ENCODE peak calls at places on chromosomes 6 and 20, in seven cellular contexts. C, M, A, D, Z, L and R are unnamed samples.
A peak's percentile ranks its signal among the peaks of the same experiment; 100 is the strongest.

GRCh38 chr6:165661416-165662001 is 1.5 kb downstream of the PDE10A start:
- DNase-seq in Z (no peak), D (no peak), L (no peak), M (no peak), C (no peak), A (no peak), R (no peak)

GRCh38 chr6:167782698-167783517 is 43.8 kb upstream of the AFDN start:
- DNase-seq in L (no peak), Z (no peak), D (no peak), A (no peak), C (no peak), M (no peak), R (no peak)

GRCh38 chr6:44126320-44127149 is 717 bp downstream of the MRPL14 start:
- DNase-seq in A (peak; percentile 40), M (peak; percentile 89), C (peak; percentile 86), L (peak; percentile 60), Z (no peak), D (peak; percentile 65), R (no peak)

GRCh38 chr6:25002326-25003066 is 66.7 kb upstream of the RIPOR2 start:
- DNase-seq in M (no peak), Z (no peak), C (no peak), L (no peak), A (no peak), D (no peak), R (no peak)

GRCh38 chr6:111730835-111731234 is 125.2 kb upstream of the TRAF3IP2 start:
- DNase-seq in C (no peak), L (peak; percentile 71), M (no peak), Z (no peak), D (no peak), A (no peak), R (no peak)

GRCh38 chr6:134822920-134823430 is 126.9 kb downstream of the ALDH8A1 start:
- DNase-seq in A (peak; percentile 4), D (peak; percentile 64), C (peak; percentile 81), Z (no peak), M (peak; percentile 91), L (peak; percentile 47), R (peak; percentile 83)

GRCh38 chr20:44111712-44112335 is 75.2 kb downstream of the JPH2 start:
- DNase-seq in D (no peak), Z (no peak), C (no peak), M (no peak), L (no peak), A (no peak), R (no peak)

GRCh38 chr6:57064809-57065208 is 18.3 kb downstream of the KIAA1586 start:
- DNase-seq in Z (peak; percentile 6), L (no peak), C (no peak), M (no peak), A (no peak), D (no peak), R (no peak)

GRCh38 chr6:36285187-36285612 is 15.3 kb downstream of the PNPLA1 start:
- DNase-seq in D (no peak), L (no peak), A (no peak), Z (no peak), M (no peak), C (no peak), R (no peak)

GRCh38 chr6:56483929-56484328 is 158.8 kb downstream of the DST start:
- DNase-seq in A (no peak), D (no peak), M (no peak), C (no peak), L (no peak), Z (peak; percentile 53), R (no peak)

GRCh38 chr6:43636312-43636667 is 650 bp downstream of the MAD2L1BP start:
- DNase-seq in Z (no peak), C (no peak), M (no peak), L (no peak), A (no peak), D (no peak), R (no peak)

GRCh38 chr6:162943369-162943768 is 215.6 kb downstream of the PACRG start:
- DNase-seq in L (no peak), D (no peak), M (no peak), C (no peak), Z (no peak), A (no peak), R (no peak)

GRCh38 chr6:42448906-42449659 is 2.6 kb downstream of the TRERF1 start:
- DNase-seq in L (no peak), M (no peak), D (no peak), A (no peak), Z (no peak), C (no peak), R (no peak)

GRCh38 chr20:31418307-31418706 is 12.3 kb upstream of the DEFB121 start:
- DNase-seq in M (no peak), D (no peak), L (no peak), C (no peak), Z (no peak), A (no peak), R (no peak)

GRCh38 chr6:155523821-155524238 is 68.2 kb upstream of the NOX3 start:
- DNase-seq in C (no peak), Z (no peak), D (no peak), A (no peak), M (no peak), L (no peak), R (no peak)

GRCh38 chr6:154476494-154476893 is 34.0 kb downstream of the CNKSR3 start:
- DNase-seq in Z (no peak), M (no peak), C (no peak), A (no peak), L (no peak), D (no peak), R (no peak)

GRCh38 chr20:13554706-13555105 is 84.0 kb downstream of the TASP1 start:
- DNase-seq in L (no peak), D (no peak), C (no peak), Z (no peak), A (no peak), M (no peak), R (no peak)

GRCh38 chr6:43490523-43490939 is 13.2 kb downstream of the TJAP1 start:
- DNase-seq in M (no peak), D (no peak), C (no peak), L (no peak), A (no peak), Z (no peak), R (no peak)

GRCh38 chr20:39195495-39196129 is 233.5 kb downstream of the DHX35 start:
- DNase-seq in C (no peak), L (no peak), A (no peak), M (no peak), D (no peak), Z (no peak), R (no peak)

GRCh38 chr20:329851-330232 is 4.5 kb downstream of the SOX12 start:
- DNase-seq in C (no peak), L (no peak), A (no peak), M (no peak), D (no peak), Z (no peak), R (no peak)

GRCh38 chr6:158321960-158322359 is 9.7 kb downstream of the TULP4 start:
- DNase-seq in A (no peak), D (peak; percentile 27), C (no peak), Z (peak; percentile 46), L (no peak), M (no peak), R (peak; percentile 52)

GRCh38 chr6:138403324-138403800 is 661 bp upstream of the HEBP2 start:
- DNase-seq in D (no peak), A (peak; percentile 11), C (no peak), L (peak; percentile 53), M (peak; percentile 84), Z (no peak), R (no peak)

GRCh38 chr20:51400051-51400926 is 142.2 kb downstream of the NFATC2 start:
- DNase-seq in Z (no peak), L (no peak), A (peak; percentile 63), M (no peak), C (no peak), D (no peak), R (no peak)

GRCh38 chr6:158465747-158466146 is 94.1 kb upstream of the TMEM181 start:
- DNase-seq in L (no peak), M (no peak), Z (no peak), C (no peak), A (no peak), D (no peak), R (no peak)

GRCh38 chr6:52249078-52249477 is 4.8 kb upstream of the IL17F start:
- DNase-seq in M (no peak), C (no peak), D (no peak), Z (no peak), A (no peak), L (no peak), R (no peak)

GRCh38 chr6:55758156-55758942 is 117.0 kb downstream of the BMP5 start:
- DNase-seq in L (peak; percentile 21), A (no peak), Z (peak; percentile 83), C (peak; percentile 13), D (peak; percentile 91), M (no peak), R (peak; percentile 24)

GRCh38 chr6:74939309-74939708 is 266.5 kb downstream of the COL12A1 start:
- DNase-seq in Z (no peak), D (no peak), A (no peak), M (no peak), C (peak; percentile 17), L (no peak), R (no peak)

GRCh38 chr6:168058691-168059551 is 20.1 kb downstream of the FRMD1 start:
- DNase-seq in A (no peak), M (no peak), C (no peak), L (no peak), D (no peak), Z (no peak), R (no peak)

GRCh38 chr20:2470051-2470431 is 548 bp downstream of the SNRPB start:
- DNase-seq in L (peak; percentile 43), C (peak; percentile 62), M (no peak), A (peak; percentile 60), D (no peak), Z (no peak), R (no peak)

GRCh38 chr6:42359021-42359420 is 92.7 kb downstream of the TRERF1 start:
- DNase-seq in M (no peak), C (peak; percentile 24), Z (no peak), D (no peak), L (no peak), A (no peak), R (no peak)

GRCh38 chr20:50220093-50220893 is 29.7 kb downstream of the CEBPB start:
- DNase-seq in Z (no peak), L (no peak), C (no peak), D (no peak), A (no peak), M (no peak), R (no peak)